ENCODE peak calls at places on chromosomes 11 and 22, in four cellular contexts. One of them, this sample, is unnamed. For H3K9me3, the result is how much of the 10 kb centered on the place peaks cover.

GRCh38 chr22:19806213-19807160 is 45.9 kb downstream of the TBX1 start:
- DNase-seq in CD8-positive, alpha-beta T cell: no peak
- DNase-seq in heart left ventricle: no peak
- DNase-seq in IMR-90: no peak
- DNase-seq in this sample: peak

GRCh38 chr11:117520201-117520600 is 192.5 kb downstream of the CEP164 start:
- DNase-seq in CD8-positive, alpha-beta T cell: no peak
- DNase-seq in heart left ventricle: no peak
- DNase-seq in IMR-90: no peak
- DNase-seq in this sample: no peak

GRCh38 chr11:18522388-18522787 is 4.4 kb downstream of the TSG101 start:
- DNase-seq in CD8-positive, alpha-beta T cell: no peak
- DNase-seq in heart left ventricle: no peak
- DNase-seq in IMR-90: no peak
- DNase-seq in this sample: no peak

GRCh38 chr11:88193278-88193677 is 18.0 kb upstream of the RAB38 start:
- DNase-seq in CD8-positive, alpha-beta T cell: no peak
- DNase-seq in heart left ventricle: no peak
- DNase-seq in IMR-90: no peak
- DNase-seq in this sample: no peak

GRCh38 chr11:120231963-120232362 is 8.0 kb upstream of the POU2F3 start:
- DNase-seq in CD8-positive, alpha-beta T cell: no peak
- DNase-seq in heart left ventricle: no peak
- DNase-seq in IMR-90: no peak
- DNase-seq in this sample: no peak

GRCh38 chr11:36354221-36355003 is 58.3 kb downstream of the PRR5L start:
- DNase-seq in CD8-positive, alpha-beta T cell: no peak
- DNase-seq in heart left ventricle: no peak
- DNase-seq in IMR-90: peak
- DNase-seq in this sample: no peak

GRCh38 chr11:126336646-126337045 is 18.8 kb upstream of the ST3GAL4 start:
- DNase-seq in CD8-positive, alpha-beta T cell: no peak
- DNase-seq in heart left ventricle: no peak
- DNase-seq in IMR-90: no peak
- DNase-seq in this sample: no peak

GRCh38 chr11:34309970-34310369 is 47.8 kb downstream of the ABTB2 start:
- DNase-seq in CD8-positive, alpha-beta T cell: no peak
- DNase-seq in heart left ventricle: no peak
- DNase-seq in IMR-90: no peak
- DNase-seq in this sample: no peak

GRCh38 chr11:21988477-21988876 is 204.4 kb upstream of the ANO5 start:
- DNase-seq in CD8-positive, alpha-beta T cell: no peak
- DNase-seq in heart left ventricle: no peak
- DNase-seq in IMR-90: no peak
- DNase-seq in this sample: no peak

GRCh38 chr22:37485006-37485713 is 1.0 kb downstream of the MFNG start:
- DNase-seq in CD8-positive, alpha-beta T cell: peak
- DNase-seq in heart left ventricle: peak
- DNase-seq in IMR-90: no peak
- DNase-seq in this sample: no peak

GRCh38 chr11:133917921-133918605 is 38.7 kb downstream of the IGSF9B start:
- DNase-seq in CD8-positive, alpha-beta T cell: no peak
- DNase-seq in heart left ventricle: no peak
- DNase-seq in IMR-90: no peak
- DNase-seq in this sample: no peak

GRCh38 chr22:43945632-43946390 is 9.4 kb upstream of the SAMM50 start:
- DNase-seq in CD8-positive, alpha-beta T cell: peak
- DNase-seq in heart left ventricle: peak
- DNase-seq in IMR-90: peak
- DNase-seq in this sample: peak

GRCh38 chr22:33722817-33723216 is 197.5 kb downstream of the LARGE1 start:
- DNase-seq in CD8-positive, alpha-beta T cell: no peak
- DNase-seq in heart left ventricle: no peak
- DNase-seq in IMR-90: no peak
- DNase-seq in this sample: no peak

GRCh38 chr11:112012877-112013276 is 12.3 kb upstream of the DLAT start:
- DNase-seq in CD8-positive, alpha-beta T cell: no peak
- DNase-seq in heart left ventricle: no peak
- DNase-seq in IMR-90: peak
- DNase-seq in this sample: no peak

GRCh38 chr11:2146051-2146450 is 6.9 kb upstream of the IGF2 start:
- DNase-seq in CD8-positive, alpha-beta T cell: no peak
- DNase-seq in heart left ventricle: no peak
- DNase-seq in IMR-90: no peak
- DNase-seq in this sample: no peak

GRCh38 chr11:27468643-27469332 is 3.8 kb downstream of the LGR4 start:
- DNase-seq in CD8-positive, alpha-beta T cell: no peak
- DNase-seq in heart left ventricle: no peak
- DNase-seq in IMR-90: peak
- DNase-seq in this sample: no peak

GRCh38 chr11:27469333-27469680 is 3.3 kb downstream of the LGR4 start:
- DNase-seq in CD8-positive, alpha-beta T cell: no peak
- DNase-seq in heart left ventricle: no peak
- DNase-seq in IMR-90: no peak
- DNase-seq in this sample: no peak

GRCh38 chr11:27471588-27472397 is 797 bp downstream of the LGR4 start:
- DNase-seq in CD8-positive, alpha-beta T cell: no peak
- DNase-seq in heart left ventricle: peak
- DNase-seq in IMR-90: no peak
- DNase-seq in this sample: peak

GRCh38 chr11:27471067-27471587 is 1.5 kb downstream of the LGR4 start:
- DNase-seq in CD8-positive, alpha-beta T cell: no peak
- DNase-seq in heart left ventricle: no peak
- DNase-seq in IMR-90: no peak
- DNase-seq in this sample: no peak

DNA sequence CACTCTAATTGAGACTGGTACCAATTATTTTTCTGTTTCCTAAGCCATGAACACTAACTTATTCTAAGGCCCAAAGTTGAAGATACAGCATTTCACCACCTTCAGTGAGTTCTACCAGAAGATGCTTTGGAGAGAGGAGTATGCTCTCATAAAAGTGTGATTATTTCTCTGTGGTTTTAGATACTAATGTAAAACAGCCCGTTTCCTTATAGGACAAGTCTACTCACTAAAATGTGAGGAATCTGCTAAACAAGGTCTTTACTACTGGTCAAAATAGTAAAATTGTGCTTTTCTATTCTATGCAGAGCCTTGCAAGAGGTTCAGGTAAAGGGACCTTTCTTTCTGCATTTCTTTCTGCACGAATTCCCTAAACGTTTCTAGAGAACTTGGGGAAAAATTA is 2.4 kb downstream of the LGR4 start:
- DNase-seq in CD8-positive, alpha-beta T cell: no peak
- DNase-seq in heart left ventricle: no peak
- DNase-seq in IMR-90: no peak
- DNase-seq in this sample: no peak
- H3K4me3 ChIP-seq in CD8-positive, alpha-beta T cell: no peak
- H3K4me3 ChIP-seq in heart left ventricle: peak
- H3K4me3 ChIP-seq in IMR-90: no peak
- H3K4me3 ChIP-seq in this sample: peak

DNA sequence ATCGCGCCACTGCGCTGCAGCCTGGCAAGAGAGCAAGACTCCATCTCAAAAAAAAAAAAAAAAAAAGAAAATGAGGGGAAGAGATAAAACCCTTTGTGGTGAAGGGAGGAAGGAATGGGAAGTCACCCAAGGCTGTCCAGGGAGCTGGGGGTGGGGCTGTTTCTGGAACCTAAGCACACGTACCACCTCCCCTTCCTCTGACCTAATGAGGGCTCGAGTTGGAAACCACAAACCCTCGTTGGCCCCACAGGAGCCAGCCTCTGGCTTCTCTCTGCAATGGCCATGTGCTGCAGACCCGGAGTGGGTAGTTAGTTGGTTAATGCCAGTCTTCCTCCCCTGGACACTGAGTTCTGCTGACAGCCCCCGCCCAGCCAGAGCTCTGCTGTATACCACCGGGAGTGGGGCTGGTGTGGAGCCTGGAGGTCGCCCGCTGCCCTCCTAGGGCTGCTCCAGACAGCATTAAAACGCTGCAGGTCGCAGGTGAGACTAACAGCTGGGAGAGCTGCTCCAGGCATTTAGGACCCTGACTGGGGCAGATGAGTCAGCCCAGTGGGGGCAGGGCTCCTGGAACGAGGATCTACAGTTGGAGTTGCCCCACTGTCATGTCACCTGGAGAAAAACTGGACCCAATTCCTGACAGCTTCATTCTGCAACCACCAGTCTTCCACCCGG is at the start of gene LGALS12:
- DNase-seq in CD8-positive, alpha-beta T cell: no peak
- DNase-seq in heart left ventricle: peak
- DNase-seq in IMR-90: no peak
- DNase-seq in this sample: no peak
- TF ChIP-seq CTCF in CD8-positive, alpha-beta T cell: no peak
- TF ChIP-seq CTCF in heart left ventricle: no peak
- TF ChIP-seq CTCF in IMR-90: no peak
- TF ChIP-seq CTCF in this sample: no peak

GRCh38 chr22:47202819-47203553 is 440.5 kb downstream of the TBC1D22A start:
- DNase-seq in CD8-positive, alpha-beta T cell: no peak
- DNase-seq in heart left ventricle: no peak
- DNase-seq in IMR-90: no peak
- DNase-seq in this sample: no peak
- H3K9me3 ChIP-seq in CD8-positive, alpha-beta T cell: under half
- H3K9me3 ChIP-seq in heart left ventricle: under half
- H3K9me3 ChIP-seq in IMR-90: under half
- H3K9me3 ChIP-seq in this sample: under half

GRCh38 chr22:28817919-28818859 is 17.8 kb upstream of the XBP1 start:
- DNase-seq in CD8-positive, alpha-beta T cell: no peak
- DNase-seq in heart left ventricle: peak
- DNase-seq in IMR-90: no peak
- DNase-seq in this sample: no peak
- H3K4me3 ChIP-seq in CD8-positive, alpha-beta T cell: no peak
- H3K4me3 ChIP-seq in heart left ventricle: no peak
- H3K4me3 ChIP-seq in IMR-90: no peak
- H3K4me3 ChIP-seq in this sample: no peak

DNA sequence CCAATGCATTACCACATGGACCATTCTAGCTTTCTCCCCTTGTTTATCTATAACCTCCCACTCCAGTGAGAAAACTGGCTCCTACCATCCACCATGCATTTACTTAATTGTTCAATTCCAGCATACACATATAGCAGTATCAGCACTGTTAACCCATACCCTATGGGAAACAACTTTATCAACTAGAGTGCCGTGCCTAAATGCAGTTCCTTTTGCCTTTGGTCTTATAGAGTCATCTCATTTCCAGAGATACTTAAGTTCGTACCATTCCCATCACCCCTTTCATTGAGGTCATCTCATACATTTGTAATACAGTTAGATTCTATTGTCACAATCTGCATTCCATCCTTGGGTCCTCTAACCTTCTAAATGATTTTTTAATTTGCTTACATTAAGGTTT is 86.9 kb downstream of the PARVA start:
- DNase-seq in CD8-positive, alpha-beta T cell: no peak
- DNase-seq in heart left ventricle: no peak
- DNase-seq in IMR-90: no peak
- DNase-seq in this sample: no peak
- TF ChIP-seq CTCF in CD8-positive, alpha-beta T cell: no peak
- TF ChIP-seq CTCF in heart left ventricle: no peak
- TF ChIP-seq CTCF in IMR-90: no peak
- TF ChIP-seq CTCF in this sample: no peak